ENCODE peak calls at places on chromosomes 7 and 10, in six cellular contexts. G is PC-9, H is mammary epithelial cell, C is HepG2, M is endothelial cell of umbilical vein, T is GM23248. I is an unnamed sample.

GRCh38 chr10:78556-78955 is 29.5 kb upstream of the TUBB8 start:
- DNase-seq in G (no peak), H (no peak), C (no peak), M (no peak), T (no peak), I (no peak)

GRCh38 chr7:108101759-108102158 is 28.4 kb downstream of the LAMB4 start:
- DNase-seq in G (no peak), H (no peak), C (no peak), M (no peak), T (no peak), I (no peak)

GRCh38 chr10:132560248-132560731 is 22.7 kb downstream of the INPP5A start:
- DNase-seq in G (no peak), H (no peak), C (no peak), M (no peak), T (peak; percentile 54), I (no peak)

GRCh38 chr10:68560916-68561691 is 967 bp downstream of the TET1 start:
- DNase-seq in G (no peak), H (no peak), C (peak; percentile 27), M (no peak), T (peak; percentile 54), I (peak; percentile 64)

GRCh38 chr7:124171068-124171467 is 138.2 kb upstream of the TMEM229A start:
- DNase-seq in G (no peak), H (peak; percentile 6), C (no peak), M (no peak), T (no peak), I (peak; percentile 41)

GRCh38 chr7:4659551-4660286 is 22.4 kb upstream of the FOXK1 start:
- DNase-seq in G (no peak), H (no peak), C (no peak), M (no peak), T (no peak), I (no peak)

GRCh38 chr7:105261689-105262088 is 127.0 kb downstream of the SRPK2 start:
- DNase-seq in G (peak; percentile 56), H (no peak), C (no peak), M (no peak), T (no peak), I (no peak)

GRCh38 chr10:118472415-118472814 is 123.0 kb downstream of the PRLHR start:
- DNase-seq in G (no peak), H (peak; percentile 58), C (no peak), M (no peak), T (peak; percentile 49), I (no peak)

GRCh38 chr7:2501947-2502646 is 17.5 kb upstream of the LFNG start:
- DNase-seq in G (no peak), H (no peak), C (no peak), M (no peak), T (no peak), I (no peak)

GRCh38 chr10:114356786-114357588 is 47.3 kb downstream of the AFAP1L2 start:
- DNase-seq in G (no peak), H (peak; percentile 72), C (no peak), M (peak; percentile 50), T (peak; percentile 7), I (no peak)

GRCh38 chr7:2540641-2541051 is 14.7 kb downstream of the BRAT1 start:
- DNase-seq in G (no peak), H (no peak), C (no peak), M (no peak), T (no peak), I (no peak)

GRCh38 chr7:91941450-91941849 is 788 bp downstream of the AKAP9 start:
- DNase-seq in G (peak; percentile 58), H (peak; percentile 44), C (peak; percentile 57), M (peak; percentile 60), T (peak; percentile 49), I (peak; percentile 37)

GRCh38 chr10:20745556-20745955 is 151.6 kb downstream of the NEBL start:
- DNase-seq in G (no peak), H (no peak), C (no peak), M (no peak), T (no peak), I (no peak)

GRCh38 chr10:6588082-6588481 is 8.0 kb upstream of the PRKCQ start:
- DNase-seq in G (no peak), H (no peak), C (no peak), M (no peak), T (no peak), I (no peak)

GRCh38 chr7:18702071-18702829 is 206.7 kb downstream of the HDAC9 start:
- DNase-seq in G (no peak), H (no peak), C (no peak), M (no peak), T (no peak), I (no peak)

GRCh38 chr10:114379631-114380041 is 24.7 kb downstream of the AFAP1L2 start:
- DNase-seq in G (no peak), H (no peak), C (no peak), M (peak; percentile 51), T (no peak), I (no peak)

GRCh38 chr7:158856883-158857668 is 718 bp downstream of the DYNC2I1 start:
- DNase-seq in G (no peak), H (no peak), C (no peak), M (peak; percentile 19), T (no peak), I (no peak)

GRCh38 chr7:121102619-121103018 is 114.1 kb downstream of the CPED1 start:
- DNase-seq in G (peak; percentile 90), H (peak; percentile 62), C (no peak), M (no peak), T (no peak), I (peak; percentile 13)

GRCh38 chr7:130290745-130291144 is 2.2 kb upstream of the CPA4 start:
- DNase-seq in G (peak; percentile 71), H (peak; percentile 92), C (no peak), M (no peak), T (peak; percentile 61), I (no peak)

GRCh38 chr10:130964771-130965170 is 346.8 kb downstream of the TCERG1L start:
- DNase-seq in G (no peak), H (no peak), C (no peak), M (no peak), T (no peak), I (no peak)

GRCh38 chr10:101564490-101564991 is 23.5 kb downstream of the POLL start:
- DNase-seq in G (no peak), H (no peak), C (no peak), M (no peak), T (no peak), I (no peak)

GRCh38 chr10:101563497-101564040 is 24.5 kb downstream of the POLL start:
- DNase-seq in G (no peak), H (no peak), C (no peak), M (no peak), T (no peak), I (no peak)

GRCh38 chr10:101565936-101566332 is 22.1 kb downstream of the POLL start:
- DNase-seq in G (no peak), H (no peak), C (no peak), M (no peak), T (no peak), I (no peak)

GRCh38 chr10:101566333-101567164 is 21.5 kb downstream of the POLL start:
- DNase-seq in G (no peak), H (no peak), C (no peak), M (peak; percentile 14), T (peak; percentile 40), I (no peak)

GRCh38 chr10:101565370-101565900 is 22.6 kb downstream of the POLL start:
- DNase-seq in G (no peak), H (no peak), C (no peak), M (no peak), T (no peak), I (no peak)
- H3K27me3 ChIP-seq in G (peaks cover 15% of the 10 kb centered on the region), H (no peaks in the 10 kb centered on the region), C (peaks cover 51% of the 10 kb centered on the region), M (peaks cover 27% of the 10 kb centered on the region), T (peaks cover 30% of the 10 kb centered on the region), I (peaks cover 51% of the 10 kb centered on the region)

DNA sequence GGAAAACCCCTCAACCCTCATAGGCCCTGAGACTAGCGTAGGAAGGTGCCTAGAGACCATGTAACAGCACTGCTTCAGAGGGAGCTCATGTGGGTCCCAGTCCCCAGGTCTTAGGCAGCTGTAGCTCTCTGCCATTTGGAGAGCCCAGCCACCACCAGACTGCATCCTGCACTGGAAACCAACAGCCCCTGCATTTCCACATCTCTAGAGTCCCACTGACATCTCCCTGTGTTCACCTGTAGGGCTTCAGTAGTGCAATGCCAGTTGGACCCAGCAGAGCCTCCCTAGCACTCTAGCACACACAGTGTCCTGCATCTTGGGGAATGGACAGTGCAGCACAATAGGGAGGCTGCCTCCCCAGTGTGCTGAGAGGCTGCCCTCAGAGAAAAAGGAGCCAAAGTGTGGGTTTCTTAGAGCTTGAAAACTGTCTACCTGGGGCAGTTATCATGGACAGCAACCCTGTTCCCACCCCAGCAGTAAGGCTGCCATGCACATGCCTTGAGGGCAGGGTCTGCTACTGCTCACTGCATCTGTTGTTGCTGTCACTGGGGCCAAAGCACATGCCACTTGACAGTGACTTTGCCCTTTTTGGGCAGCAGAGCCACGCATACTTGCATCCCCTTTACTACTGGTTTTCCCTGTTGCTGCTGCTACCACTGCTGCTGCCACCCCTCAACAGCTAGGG is 46.7 kb upstream of the ANTXRL start:
- DNase-seq in G (no peak), H (no peak), C (no peak), M (no peak), T (no peak), I (no peak)
- H3K4me2 ChIP-seq in G (no peak overlapping the region), H (no peak overlapping the region), C (no peak overlapping the region), M (no peak overlapping the region), T (no peak overlapping the region), I (no peak overlapping the region)

DNA sequence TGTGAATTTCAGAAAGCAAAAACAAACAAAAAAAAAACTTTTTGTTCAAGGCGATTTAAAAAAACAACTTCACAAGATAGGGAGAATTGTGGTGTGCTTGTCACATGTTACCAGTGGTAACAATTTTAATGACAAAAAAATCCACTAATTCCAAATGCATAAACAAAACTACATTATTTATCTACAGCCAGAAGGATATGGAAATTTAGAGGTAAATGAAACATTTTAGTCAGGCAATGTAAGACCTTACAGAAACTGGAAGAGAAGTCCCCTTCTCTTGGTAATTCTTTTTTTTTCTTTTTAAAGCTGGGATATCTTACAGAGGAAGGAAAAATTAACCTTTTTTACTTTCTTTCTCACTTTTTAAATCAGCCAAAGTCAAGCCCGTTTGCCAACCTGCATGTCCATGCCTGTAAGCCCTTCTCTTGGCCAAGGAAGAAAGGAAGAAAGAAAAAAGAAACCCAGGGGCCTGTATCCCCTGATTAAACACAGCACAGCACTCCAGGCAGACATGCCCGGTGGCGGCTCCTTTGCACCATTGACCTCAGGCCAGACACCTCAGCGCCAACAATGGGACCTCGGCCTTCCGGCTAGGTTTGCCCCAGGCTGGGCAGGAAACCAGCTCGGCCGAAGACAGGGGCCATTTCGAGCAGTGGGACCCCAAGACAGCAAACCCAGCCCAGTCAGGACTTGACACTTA is 3.0 kb downstream of the HOXA10 start:
- DNase-seq in G (no peak), H (no peak), C (peak; percentile 26), M (peak; percentile 80), T (peak; percentile 71), I (no peak)
- TF ChIP-seq EZH2 in G (no peak), H (no peak), C (no peak), M (no peak), T (no peak), I (peak; percentile 11)

GRCh38 chr7:100433592-100434296 is 2.6 kb downstream of the PPP1R35 start:
- DNase-seq in G (no peak), H (no peak), C (no peak), M (no peak), T (no peak), I (no peak)

GRCh38 chr7:100435401-100436304 is 644 bp downstream of the PPP1R35 start:
- DNase-seq in G (peak; percentile 44), H (peak; percentile 46), C (no peak), M (peak; percentile 33), T (peak; percentile 61), I (peak; percentile 68)

GRCh38 chr7:100434297-100435144 is 1.8 kb downstream of the PPP1R35 start:
- DNase-seq in G (no peak), H (no peak), C (no peak), M (no peak), T (no peak), I (no peak)

GRCh38 chr7:100438172-100438571 is 1.9 kb upstream of the PPP1R35 start:
- DNase-seq in G (no peak), H (no peak), C (no peak), M (no peak), T (no peak), I (no peak)

GRCh38 chr7:100437150-100438100 is 1.1 kb upstream of the PPP1R35 start:
- DNase-seq in G (no peak), H (no peak), C (no peak), M (no peak), T (no peak), I (no peak)
- H3K27me3 ChIP-seq in G (no peaks in the 10 kb centered on the region), H (no peaks in the 10 kb centered on the region), C (no peaks in the 10 kb centered on the region), M (no peaks in the 10 kb centered on the region), T (no peaks in the 10 kb centered on the region), I (no peaks in the 10 kb centered on the region)

I was measured in hepatocyte.